ENCODE peak calls at places on chromosome 17, in four cellular contexts. R, G, B and Q are unnamed samples.

GRCh38 chr17:76479515-76480048 is 12.2 kb downstream of the AANAT start:
- DNase-seq in R (no peak), G (no peak), B (no peak), Q (no peak)

GRCh38 chr17:4582691-4583090 is 1.6 kb upstream of the SMTNL2 start:
- DNase-seq in R (no peak), G (no peak), B (no peak), Q (no peak)

GRCh38 chr17:68293490-68294195 is 2.3 kb downstream of the ARSG start:
- DNase-seq in R (no peak), G (no peak), B (no peak), Q (no peak)

GRCh38 chr17:39485555-39485954 is 24.3 kb downstream of the CDK12 start:
- DNase-seq in R (peak), G (peak), B (no peak), Q (no peak)

GRCh38 chr17:58493506-58493905 is 5.3 kb upstream of the HSF5 start:
- DNase-seq in R (no peak), G (no peak), B (no peak), Q (no peak)

GRCh38 chr17:41467546-41467945 is 360 bp upstream of the KRT32 start:
- DNase-seq in R (no peak), G (no peak), B (no peak), Q (no peak)

GRCh38 chr17:50272246-50272645 is 2.0 kb upstream of the TMEM92 start:
- DNase-seq in R (no peak), G (no peak), B (no peak), Q (no peak)

GRCh38 chr17:65198653-65199382 is 61.6 kb downstream of the RGS9 start:
- DNase-seq in R (peak), G (peak), B (no peak), Q (no peak)

GRCh38 chr17:62994931-62995330 is 28.9 kb downstream of the TANC2 start:
- DNase-seq in R (peak), G (no peak), B (no peak), Q (no peak)

GRCh38 chr17:11539637-11540036 is 58.6 kb upstream of the DNAH9 start:
- DNase-seq in R (no peak), G (no peak), B (no peak), Q (no peak)

GRCh38 chr17:46975287-46975686 is 3.8 kb downstream of the RPRML start:
- DNase-seq in R (no peak), G (no peak), B (no peak), Q (no peak)

GRCh38 chr17:8831234-8831849 is 32.2 kb upstream of the MFSD6L start:
- DNase-seq in R (no peak), G (no peak), B (no peak), Q (no peak)

GRCh38 chr17:4908711-4909496 is 6.0 kb upstream of the CHRNE start:
- DNase-seq in R (peak), G (peak), B (peak), Q (peak)

GRCh38 chr17:67475161-67475887 is 98.2 kb downstream of the PITPNC1 start:
- DNase-seq in R (peak), G (peak), B (peak), Q (peak)

GRCh38 chr17:44847581-44847980 is at the start of gene HIGD1B:
- DNase-seq in R (no peak), G (no peak), B (no peak), Q (no peak)

GRCh38 chr17:32445497-32445896 is 1.2 kb downstream of the PSMD11 start:
- DNase-seq in R (no peak), G (no peak), B (no peak), Q (no peak)

GRCh38 chr17:32443827-32444300 is 446 bp upstream of the PSMD11 start:
- DNase-seq in R (no peak), G (no peak), B (no peak), Q (no peak)

GRCh38 chr17:32445976-32446375 is 1.7 kb downstream of the PSMD11 start:
- DNase-seq in R (peak), G (no peak), B (no peak), Q (no peak)

GRCh38 chr17:32445075-32445427 is 741 bp downstream of the PSMD11 start:
- DNase-seq in R (peak), G (peak), B (no peak), Q (no peak)

GRCh38 chr17:32444301-32445074 is at the start of gene PSMD11:
- DNase-seq in R (peak), G (peak), B (peak), Q (peak)
- TF ChIP-seq CTCF in R (peak), G (peak), B (peak), Q (peak)

GRCh38 chr17:82450357-82451106 is at the start of gene CYBC1:
- DNase-seq in R (peak), G (peak), B (peak), Q (peak)
- TF ChIP-seq CTCF in R (no peak), G (no peak), B (no peak), Q (peak)

GRCh38 chr17:32494621-32495346 is 8.0 kb downstream of the CDK5R1 start:
- DNase-seq in R (no peak), G (no peak), B (no peak), Q (no peak)

GRCh38 chr17:32495347-32496253 is 8.8 kb downstream of the CDK5R1 start:
- DNase-seq in R (no peak), G (no peak), B (no peak), Q (no peak)

GRCh38 chr17:32498362-32498761 is 11.6 kb downstream of the CDK5R1 start:
- DNase-seq in R (no peak), G (no peak), B (no peak), Q (no peak)

GRCh38 chr17:32496348-32497078 is 9.7 kb downstream of the CDK5R1 start:
- DNase-seq in R (peak), G (no peak), B (no peak), Q (no peak)

DNA sequence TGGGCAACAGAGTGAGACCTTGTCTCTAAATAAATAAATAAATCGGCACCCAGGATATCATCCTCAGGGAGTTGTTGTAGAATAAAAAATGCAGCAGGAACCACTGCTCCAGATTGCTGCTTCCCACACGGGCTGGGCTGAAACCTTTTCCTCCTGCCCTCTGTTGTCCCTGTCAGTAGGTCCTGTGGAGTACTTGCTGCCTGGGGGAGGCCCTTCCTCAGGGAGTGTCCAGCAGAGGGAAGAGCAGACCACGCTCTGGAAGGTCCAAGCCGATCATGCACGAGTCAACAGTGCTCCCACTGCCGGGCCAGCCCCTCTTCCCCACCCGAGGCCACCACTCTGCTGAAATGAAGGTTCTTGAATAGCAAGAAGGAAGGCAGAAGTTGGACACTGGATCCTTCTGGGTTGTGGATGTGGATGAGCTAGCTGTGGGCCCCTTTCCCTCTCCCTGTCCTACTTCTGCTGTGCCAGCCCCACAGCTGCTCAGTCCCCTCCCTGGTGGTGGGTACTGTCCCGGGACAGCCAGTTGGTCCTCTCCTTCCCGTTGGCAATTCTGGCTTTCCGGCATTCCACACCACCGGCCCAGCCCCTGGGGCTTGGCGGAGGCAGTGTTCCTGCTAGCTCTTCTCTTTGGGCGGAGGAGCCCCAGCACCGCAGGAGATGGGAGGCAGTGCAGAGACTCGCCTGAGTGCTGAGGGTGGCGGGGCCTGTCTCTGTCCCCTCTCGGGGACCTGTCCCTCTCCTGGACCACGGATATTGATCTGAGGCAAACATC is 10.8 kb downstream of the CDK5R1 start:
- DNase-seq in R (peak), G (no peak), B (no peak), Q (no peak)
- TF ChIP-seq CTCF in R (peak), G (peak), B (no peak), Q (no peak)

GRCh38 chr17:74210191-74211140 is 2.9 kb upstream of the TTYH2 start:
- DNase-seq in R (peak), G (no peak), B (peak), Q (peak)
- TF ChIP-seq CTCF in R (peak), G (peak), B (peak), Q (peak)

GRCh38 chr17:72602517-72603345 is 481.9 kb downstream of the SOX9 start:
- DNase-seq in R (peak), G (no peak), B (no peak), Q (no peak)
- TF ChIP-seq CTCF in R (peak), G (peak), B (no peak), Q (peak)